ENCODE peak calls at places on chromosomes 6 and 20, in seven cellular contexts. One of them, this sample, is unnamed.
A peak's percentile ranks its signal among the peaks of the same experiment; 100 is the strongest.

GRCh38 chr20:95215-95614 is 7.7 kb downstream of the DEFB125 start:
- DNase-seq in aorta: no peak
- DNase-seq in CD8-positive, alpha-beta T cell: no peak
- DNase-seq in NCI-H510A treated with DMSO at 0.1 percent for 48 hours: no peak
- DNase-seq in HFF-Myc: no peak
- DNase-seq in activated naive CD4-positive, alpha-beta T cell: no peak
- DNase-seq in NCI-H446 treated with DMSO at 0.1 percent for 48 hours: no peak
- DNase-seq in this sample: no peak

GRCh38 chr6:161236091-161236633 is 37.7 kb downstream of the AGPAT4 start:
- DNase-seq in aorta: no peak
- DNase-seq in CD8-positive, alpha-beta T cell: no peak
- DNase-seq in NCI-H510A treated with DMSO at 0.1 percent for 48 hours: no peak
- DNase-seq in HFF-Myc: no peak
- DNase-seq in activated naive CD4-positive, alpha-beta T cell: no peak
- DNase-seq in NCI-H446 treated with DMSO at 0.1 percent for 48 hours: no peak
- DNase-seq in this sample: no peak

GRCh38 chr20:62774076-62774714 is 22.1 kb upstream of the MRGBP start:
- DNase-seq in aorta: no peak
- DNase-seq in CD8-positive, alpha-beta T cell: no peak
- DNase-seq in NCI-H510A treated with DMSO at 0.1 percent for 48 hours: no peak
- DNase-seq in HFF-Myc: no peak
- DNase-seq in activated naive CD4-positive, alpha-beta T cell: no peak
- DNase-seq in NCI-H446 treated with DMSO at 0.1 percent for 48 hours: peak; percentile 43
- DNase-seq in this sample: no peak

GRCh38 chr20:64229537-64230061 is 25.9 kb upstream of the PCMTD2 start:
- DNase-seq in aorta: no peak
- DNase-seq in CD8-positive, alpha-beta T cell: no peak
- DNase-seq in NCI-H510A treated with DMSO at 0.1 percent for 48 hours: no peak
- DNase-seq in HFF-Myc: no peak
- DNase-seq in activated naive CD4-positive, alpha-beta T cell: no peak
- DNase-seq in NCI-H446 treated with DMSO at 0.1 percent for 48 hours: no peak
- DNase-seq in this sample: no peak

GRCh38 chr20:63519765-63520593 is 586 bp upstream of the PPDPF start:
- DNase-seq in aorta: peak; percentile 89
- DNase-seq in CD8-positive, alpha-beta T cell: peak; percentile 54
- DNase-seq in NCI-H510A treated with DMSO at 0.1 percent for 48 hours: no peak
- DNase-seq in HFF-Myc: no peak
- DNase-seq in activated naive CD4-positive, alpha-beta T cell: no peak
- DNase-seq in NCI-H446 treated with DMSO at 0.1 percent for 48 hours: no peak
- DNase-seq in this sample: no peak

GRCh38 chr20:62570897-62571666 is 71.2 kb upstream of the SLCO4A1 start:
- DNase-seq in aorta: no peak
- DNase-seq in CD8-positive, alpha-beta T cell: no peak
- DNase-seq in NCI-H510A treated with DMSO at 0.1 percent for 48 hours: no peak
- DNase-seq in HFF-Myc: no peak
- DNase-seq in activated naive CD4-positive, alpha-beta T cell: no peak
- DNase-seq in NCI-H446 treated with DMSO at 0.1 percent for 48 hours: no peak
- DNase-seq in this sample: no peak

GRCh38 chr6:131182991-131183425 is 47.7 kb downstream of the AKAP7 start:
- DNase-seq in aorta: no peak
- DNase-seq in CD8-positive, alpha-beta T cell: no peak
- DNase-seq in NCI-H510A treated with DMSO at 0.1 percent for 48 hours: no peak
- DNase-seq in HFF-Myc: peak; percentile 26
- DNase-seq in activated naive CD4-positive, alpha-beta T cell: no peak
- DNase-seq in NCI-H446 treated with DMSO at 0.1 percent for 48 hours: no peak
- DNase-seq in this sample: no peak

GRCh38 chr20:63265891-63266515 is 6.6 kb upstream of the ARFGAP1 start:
- DNase-seq in aorta: no peak
- DNase-seq in CD8-positive, alpha-beta T cell: no peak
- DNase-seq in NCI-H510A treated with DMSO at 0.1 percent for 48 hours: no peak
- DNase-seq in HFF-Myc: peak; percentile 14
- DNase-seq in activated naive CD4-positive, alpha-beta T cell: no peak
- DNase-seq in NCI-H446 treated with DMSO at 0.1 percent for 48 hours: no peak
- DNase-seq in this sample: no peak

GRCh38 chr6:34580707-34581560 is 24.8 kb upstream of the SPDEF start:
- DNase-seq in aorta: peak; percentile 22
- DNase-seq in CD8-positive, alpha-beta T cell: no peak
- DNase-seq in NCI-H510A treated with DMSO at 0.1 percent for 48 hours: no peak
- DNase-seq in HFF-Myc: no peak
- DNase-seq in activated naive CD4-positive, alpha-beta T cell: no peak
- DNase-seq in NCI-H446 treated with DMSO at 0.1 percent for 48 hours: no peak
- DNase-seq in this sample: no peak

GRCh38 chr6:148608211-148608951 is 138.4 kb upstream of the UST start:
- DNase-seq in aorta: no peak
- DNase-seq in CD8-positive, alpha-beta T cell: no peak
- DNase-seq in NCI-H510A treated with DMSO at 0.1 percent for 48 hours: no peak
- DNase-seq in HFF-Myc: no peak
- DNase-seq in activated naive CD4-positive, alpha-beta T cell: no peak
- DNase-seq in NCI-H446 treated with DMSO at 0.1 percent for 48 hours: no peak
- DNase-seq in this sample: no peak

GRCh38 chr6:3194535-3195376 is 32.7 kb downstream of the TUBB2B start:
- DNase-seq in aorta: no peak
- DNase-seq in CD8-positive, alpha-beta T cell: no peak
- DNase-seq in NCI-H510A treated with DMSO at 0.1 percent for 48 hours: no peak
- DNase-seq in HFF-Myc: no peak
- DNase-seq in activated naive CD4-positive, alpha-beta T cell: no peak
- DNase-seq in NCI-H446 treated with DMSO at 0.1 percent for 48 hours: peak; percentile 5
- DNase-seq in this sample: no peak

GRCh38 chr20:62886709-62887058 is 25.1 kb upstream of the TCFL5 start:
- DNase-seq in aorta: no peak
- DNase-seq in CD8-positive, alpha-beta T cell: no peak
- DNase-seq in NCI-H510A treated with DMSO at 0.1 percent for 48 hours: peak; percentile 72
- DNase-seq in HFF-Myc: no peak
- DNase-seq in activated naive CD4-positive, alpha-beta T cell: no peak
- DNase-seq in NCI-H446 treated with DMSO at 0.1 percent for 48 hours: no peak
- DNase-seq in this sample: no peak

This sample was measured in NCI-H187 treated with DMSO at 0.1 percent for 48 hours.